ENCODE peak calls at places on chromosome 21, in seven cellular contexts. X is Panc1, I is GM12865, H is AG09309, Y is cardiac fibroblast, B is right lobe of liver, M is astrocyte of the cerebellum. Q is an unnamed sample.
A peak's percentile ranks its signal among the peaks of the same experiment; 100 is the strongest.

GRCh38 chr21:38848187-38848609 is 42.5 kb downstream of the ETS2 start:
- DNase-seq in B (no peak), X (no peak), M (no peak), H (no peak), I (no peak), Y (peak; percentile 74), Q (no peak)

GRCh38 chr21:44463716-44464115 is 8.4 kb downstream of the LRRC3 start:
- DNase-seq in B (no peak), X (no peak), I (no peak), Y (no peak), H (no peak), M (no peak), Q (no peak)

GRCh38 chr21:38679531-38679930 is 126.2 kb upstream of the ETS2 start:
- DNase-seq in Y (peak; percentile 77), B (no peak), M (peak; percentile 59), H (peak; percentile 47), I (peak; percentile 21), X (peak; percentile 24), Q (peak; percentile 60)

GRCh38 chr21:33025471-33026298 is at the start of gene OLIG2:
- DNase-seq in Y (no peak), X (no peak), M (no peak), B (no peak), H (no peak), I (no peak), Q (no peak)

GRCh38 chr21:32403201-32403701 is 9.3 kb upstream of the EVA1C start:
- DNase-seq in M (no peak), I (peak; percentile 48), Y (peak; percentile 85), B (no peak), X (no peak), H (no peak), Q (peak; percentile 73)

GRCh38 chr21:28436286-28436932 is 556.3 kb downstream of the LTN1 start:
- DNase-seq in X (no peak), M (peak; percentile 33), Y (peak; percentile 85), H (no peak), I (no peak), B (no peak), Q (peak; percentile 96)

GRCh38 chr21:32359719-32360260 is 33.0 kb downstream of the URB1 start:
- DNase-seq in M (no peak), Y (no peak), H (no peak), X (no peak), B (no peak), I (no peak), Q (peak; percentile 7)

GRCh38 chr21:38913120-38913975 is 107.6 kb downstream of the ETS2 start:
- DNase-seq in I (no peak), H (no peak), X (no peak), M (peak; percentile 8), B (peak; percentile 96), Y (peak; percentile 50), Q (peak; percentile 84)

GRCh38 chr21:39006653-39007417 is 176.4 kb downstream of the PSMG1 start:
- DNase-seq in B (no peak), M (no peak), X (no peak), I (no peak), H (no peak), Y (peak; percentile 64), Q (peak; percentile 28)

GRCh38 chr21:46550511-46550941 is 54.4 kb downstream of the S100B start:
- DNase-seq in X (no peak), B (no peak), H (no peak), Y (no peak), I (peak; percentile 17), M (no peak), Q (no peak)

GRCh38 chr21:44653123-44653522 is 1.3 kb downstream of the KRTAP12-4 start:
- DNase-seq in M (no peak), X (no peak), B (no peak), Y (no peak), H (no peak), I (no peak), Q (no peak)

GRCh38 chr21:34276711-34277425 is 86.9 kb upstream of the KCNE2 start:
- DNase-seq in Y (peak; percentile 15), X (no peak), I (peak; percentile 80), B (no peak), H (no peak), M (no peak), Q (peak; percentile 31)

GRCh38 chr21:46557919-46558392 is 46.9 kb downstream of the S100B start:
- DNase-seq in H (no peak), I (no peak), B (peak; percentile 46), M (no peak), X (no peak), Y (no peak), Q (no peak)

GRCh38 chr21:30981403-30981802 is 56.9 kb downstream of the KRTAP19-8 start:
- DNase-seq in H (no peak), I (no peak), Y (no peak), M (no peak), B (no peak), X (no peak), Q (no peak)

GRCh38 chr21:32426592-32427051 is 14.1 kb downstream of the EVA1C start:
- DNase-seq in B (no peak), I (no peak), M (peak; percentile 47), Y (peak; percentile 78), H (peak; percentile 42), X (no peak), Q (no peak)

GRCh38 chr21:25818156-25818950 is 83.6 kb downstream of the GABPA start:
- DNase-seq in I (no peak), H (no peak), Y (no peak), M (no peak), X (no peak), B (no peak), Q (no peak)

GRCh38 chr21:21968810-21969588 is 970.8 kb downstream of the NCAM2 start:
- DNase-seq in H (no peak), Y (no peak), I (no peak), B (no peak), X (no peak), M (no peak), Q (no peak)

GRCh38 chr21:33543505-33544129 is 779 bp downstream of the SON start:
- DNase-seq in H (no peak), M (peak; percentile 18), I (peak; percentile 79), Y (no peak), B (peak; percentile 80), X (no peak), Q (peak; percentile 62)

GRCh38 chr21:29821230-29821629 is 118.6 kb downstream of the GRIK1 start:
- DNase-seq in Y (no peak), B (no peak), I (no peak), M (no peak), H (no peak), X (no peak), Q (no peak)

GRCh38 chr21:26007911-26008579 is 162.5 kb downstream of the APP start:
- DNase-seq in M (no peak), I (no peak), B (no peak), H (peak; percentile 2), Y (peak; percentile 54), X (no peak), Q (no peak)

GRCh38 chr21:15062566-15062965 is 2.2 kb downstream of the NRIP1 start:
- DNase-seq in H (no peak), Y (peak; percentile 48), I (peak; percentile 10), B (no peak), M (no peak), X (no peak), Q (peak; percentile 62)

GRCh38 chr21:34077888-34078287 is 4.5 kb downstream of the MRPS6 start:
- DNase-seq in M (no peak), I (no peak), H (no peak), X (no peak), Y (no peak), B (no peak), Q (no peak)

GRCh38 chr21:38914531-38915385 is 109.0 kb downstream of the ETS2 start:
- DNase-seq in Y (no peak), B (peak; percentile 87), M (no peak), H (no peak), X (no peak), I (no peak), Q (peak; percentile 31)

GRCh38 chr21:29557200-29557599 is 258.5 kb downstream of the BACH1 start:
- DNase-seq in I (no peak), B (no peak), H (no peak), M (no peak), X (no peak), Y (no peak), Q (no peak)

GRCh38 chr21:45974073-45975016 is 7.2 kb upstream of the COL6A1 start:
- DNase-seq in X (no peak), Y (peak; percentile 75), B (peak; percentile 64), M (peak; percentile 57), H (no peak), I (no peak), Q (peak; percentile 84)

GRCh38 chr21:35699360-35699759 is 361.0 kb downstream of the SETD4 start:
- DNase-seq in B (no peak), I (no peak), X (no peak), Y (no peak), M (no peak), H (no peak), Q (no peak)

GRCh38 chr21:35697321-35697808 is 363.0 kb downstream of the SETD4 start:
- DNase-seq in I (peak; percentile 57), Y (peak; percentile 46), B (peak; percentile 82), H (no peak), X (no peak), M (peak; percentile 13), Q (peak; percentile 52)

GRCh38 chr21:35696644-35697043 is 363.7 kb downstream of the SETD4 start:
- DNase-seq in X (no peak), H (no peak), I (no peak), B (no peak), Y (no peak), M (no peak), Q (no peak)
- TF ChIP-seq CTCF in X (no peak), H (no peak), I (no peak), B (no peak), Y (no peak), M (peak; percentile 19), Q (no peak)

GRCh38 chr21:17539323-17539722 is 26.5 kb downstream of the CXADR start:
- DNase-seq in Y (no peak), M (no peak), B (no peak), X (no peak), H (no peak), I (no peak), Q (no peak)
- H3K4me3 ChIP-seq in Y (no peak overlapping the region), M (no peak overlapping the region), B (no peak overlapping the region), X (no peak overlapping the region), H (no peak overlapping the region), I (no peak overlapping the region), Q (no peak overlapping the region)

DNA sequence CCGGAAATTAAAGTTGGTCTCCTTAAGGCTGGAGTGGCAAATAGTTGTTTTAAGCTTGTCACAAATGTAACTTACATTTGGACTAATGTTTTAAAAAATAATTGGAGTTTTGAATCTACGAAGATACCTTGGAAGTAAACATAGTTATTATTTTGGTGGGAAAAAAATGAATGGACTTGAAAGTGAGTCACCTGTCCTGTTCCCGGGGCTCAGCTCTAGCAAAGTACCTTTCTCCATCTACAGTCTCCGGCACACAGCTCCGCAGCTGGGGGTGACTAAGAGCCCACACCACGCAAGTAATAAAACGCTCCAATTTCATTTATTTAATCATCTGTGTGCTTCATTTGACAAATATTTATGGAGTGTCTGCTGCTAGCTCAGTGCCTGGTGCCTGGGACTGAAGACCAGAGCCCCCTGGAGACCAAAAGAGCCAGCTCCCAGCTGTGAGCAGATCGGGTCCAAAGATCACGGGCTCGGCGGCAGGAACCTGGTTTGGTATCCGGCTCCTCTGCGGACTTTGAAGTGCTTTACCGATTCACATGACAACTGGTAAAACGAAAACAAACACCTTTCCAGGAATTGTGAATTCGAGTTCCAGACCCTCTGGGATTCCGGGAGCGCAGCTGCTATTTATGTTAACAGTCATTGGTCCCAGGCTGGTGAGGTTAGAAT is 1.7 kb upstream of the RIPK4 start:
- DNase-seq in M (no peak), B (peak; percentile 92), I (no peak), H (peak; percentile 68), X (no peak), Y (peak; percentile 70), Q (peak; percentile 79)
- TF ChIP-seq CTCF in M (peak; percentile 59), B (peak; percentile 29), I (no peak), H (peak; percentile 67), X (peak; percentile 67), Y (peak; percentile 39), Q (peak; percentile 28)

GRCh38 chr21:16084776-16085364 is 355.1 kb downstream of the USP25 start:
- DNase-seq in Y (peak; percentile 17), I (no peak), X (no peak), B (no peak), M (peak; percentile 77), H (no peak), Q (peak; percentile 92)
- H3K4me3 ChIP-seq in Y (no peak overlapping the region), I (no peak overlapping the region), X (no peak overlapping the region), B (no peak overlapping the region), M (no peak overlapping the region), H (no peak overlapping the region), Q (no peak overlapping the region)